ENCODE peak calls at places on chromosomes 7 and 10, in nine cellular contexts. U, W, N, S, B, Y, O, Q and A are unnamed samples.

GRCh38 chr10:97508342-97508741 is 9.6 kb downstream of the UBTD1 start:
- DNase-seq in U (no peak), W (no peak), N (no peak), S (peak), B (no peak), Y (peak), O (no peak), Q (no peak), A (no peak)

GRCh38 chr7:94888542-94888941 is 18.9 kb upstream of the PPP1R9A start:
- DNase-seq in U (peak), W (peak), N (no peak), S (no peak), B (no peak), Y (no peak), O (no peak), Q (peak), A (peak)

GRCh38 chr10:75400163-75400768 is 1.3 kb downstream of the ZNF503 start:
- DNase-seq in U (peak), W (no peak), N (no peak), S (peak), B (peak), Y (no peak), O (no peak), Q (peak), A (peak)

GRCh38 chr7:101787864-101788263 is 29.6 kb upstream of the CUX1 start:
- DNase-seq in U (no peak), W (no peak), N (no peak), S (no peak), B (no peak), Y (no peak), O (no peak), Q (no peak), A (no peak)

GRCh38 chr10:60139798-60140566 is 233.6 kb upstream of the CCDC6 start:
- DNase-seq in U (peak), W (no peak), N (no peak), S (peak), B (no peak), Y (peak), O (no peak), Q (no peak), A (no peak)

GRCh38 chr7:37724732-37725131 is 41.2 kb downstream of the GPR141 start:
- DNase-seq in U (no peak), W (no peak), N (no peak), S (no peak), B (no peak), Y (no peak), O (no peak), Q (no peak), A (no peak)

GRCh38 chr7:37538945-37539344 is 90.3 kb upstream of the ELMO1 start:
- DNase-seq in U (no peak), W (no peak), N (no peak), S (no peak), B (no peak), Y (no peak), O (no peak), Q (no peak), A (no peak)

GRCh38 chr10:6542999-6543430 is 37.1 kb downstream of the PRKCQ start:
- DNase-seq in U (no peak), W (peak), N (peak), S (no peak), B (no peak), Y (no peak), O (no peak), Q (no peak), A (no peak)

GRCh38 chr10:22006379-22006884 is 2.9 kb upstream of the DNAJC1 start:
- DNase-seq in U (no peak), W (no peak), N (no peak), S (no peak), B (no peak), Y (no peak), O (no peak), Q (no peak), A (no peak)

GRCh38 chr10:21873198-21873597 is 130.3 kb downstream of the DNAJC1 start:
- DNase-seq in U (no peak), W (no peak), N (no peak), S (no peak), B (no peak), Y (no peak), O (no peak), Q (no peak), A (no peak)

GRCh38 chr7:64880322-64881297 is 22.5 kb upstream of the ZNF273 start:
- DNase-seq in U (no peak), W (no peak), N (no peak), S (no peak), B (no peak), Y (no peak), O (no peak), Q (no peak), A (no peak)

GRCh38 chr7:97145068-97145467 is 27.6 kb downstream of the SDHAF3 start:
- DNase-seq in U (no peak), W (peak), N (no peak), S (peak), B (no peak), Y (peak), O (no peak), Q (no peak), A (no peak)

GRCh38 chr10:13722747-13723657 is 136.2 kb downstream of the PRPF18 start:
- DNase-seq in U (no peak), W (no peak), N (no peak), S (peak), B (no peak), Y (peak), O (no peak), Q (no peak), A (no peak)

GRCh38 chr7:101340379-101340778 is 18.8 kb upstream of the IFT22 start:
- DNase-seq in U (no peak), W (no peak), N (no peak), S (no peak), B (no peak), Y (no peak), O (no peak), Q (no peak), A (no peak)

GRCh38 chr10:23116696-23117095 is 21.3 kb downstream of the MSRB2 start:
- DNase-seq in U (no peak), W (no peak), N (no peak), S (no peak), B (no peak), Y (no peak), O (no peak), Q (no peak), A (no peak)

GRCh38 chr7:130387628-130388403 is 7.5 kb downstream of the CPA1 start:
- DNase-seq in U (no peak), W (no peak), N (no peak), S (peak), B (no peak), Y (peak), O (no peak), Q (no peak), A (no peak)

GRCh38 chr7:124074007-124074406 is 41.1 kb upstream of the TMEM229A start:
- DNase-seq in U (no peak), W (no peak), N (no peak), S (no peak), B (no peak), Y (peak), O (no peak), Q (peak), A (no peak)

GRCh38 chr10:103053659-103054581 is 135.8 kb downstream of the CNNM2 start:
- DNase-seq in U (peak), W (peak), N (peak), S (peak), B (peak), Y (peak), O (peak), Q (peak), A (peak)

GRCh38 chr10:103057980-103058568 is 135.0 kb downstream of the NT5C2 start:
- DNase-seq in U (no peak), W (no peak), N (no peak), S (no peak), B (no peak), Y (peak), O (no peak), Q (no peak), A (no peak)

GRCh38 chr10:103055105-103055504 is 137.0 kb downstream of the CNNM2 start:
- DNase-seq in U (no peak), W (no peak), N (no peak), S (no peak), B (no peak), Y (peak), O (no peak), Q (no peak), A (no peak)

GRCh38 chr10:103049237-103049636 is 131.1 kb downstream of the CNNM2 start:
- DNase-seq in U (no peak), W (no peak), N (no peak), S (no peak), B (no peak), Y (no peak), O (no peak), Q (no peak), A (no peak)

DNA sequence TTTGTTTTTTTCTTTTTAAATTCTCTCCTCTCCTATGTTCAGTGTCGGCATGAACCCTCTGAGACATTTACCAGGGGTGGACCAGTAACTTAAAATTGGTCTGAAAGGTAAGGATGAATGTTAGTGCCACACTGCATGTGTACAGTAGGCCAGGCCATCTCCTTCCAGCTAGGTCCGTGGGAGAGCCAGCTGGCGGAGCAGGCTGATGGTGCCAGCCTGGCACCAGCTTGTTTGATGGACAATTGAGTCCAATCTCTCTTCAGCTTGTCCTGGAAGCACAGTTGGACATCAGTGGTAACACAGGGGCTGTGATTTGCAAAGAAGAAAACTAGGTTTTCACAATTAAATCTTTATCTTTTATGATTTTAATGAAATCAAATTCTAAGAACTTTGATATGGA is 136.5 kb downstream of the CNNM2 start:
- DNase-seq in U (no peak), W (no peak), N (no peak), S (no peak), B (peak), Y (no peak), O (no peak), Q (no peak), A (no peak)
- H3K27ac ChIP-seq in U (no peak), W (no peak), N (no peak), S (no peak), B (no peak), Y (peak), O (no peak), Q (no peak), A (no peak)

GRCh38 chr7:116182023-116182422 is 28.3 kb upstream of the TES start:
- DNase-seq in U (no peak), W (no peak), N (no peak), S (no peak), B (no peak), Y (no peak), O (no peak), Q (peak), A (no peak)

GRCh38 chr7:116177009-116177408 is 33.3 kb upstream of the TES start:
- DNase-seq in U (no peak), W (no peak), N (no peak), S (peak), B (no peak), Y (peak), O (no peak), Q (no peak), A (no peak)

GRCh38 chr7:116185956-116186355 is 24.4 kb upstream of the TES start:
- DNase-seq in U (no peak), W (no peak), N (no peak), S (peak), B (no peak), Y (peak), O (no peak), Q (no peak), A (no peak)

GRCh38 chr7:116185450-116185849 is 24.9 kb upstream of the TES start:
- DNase-seq in U (no peak), W (no peak), N (no peak), S (no peak), B (no peak), Y (no peak), O (no peak), Q (no peak), A (no peak)

GRCh38 chr7:116180302-116180701 is 30.0 kb upstream of the TES start:
- DNase-seq in U (peak), W (peak), N (no peak), S (peak), B (no peak), Y (peak), O (no peak), Q (peak), A (no peak)
- H3K27ac ChIP-seq in U (no peak), W (no peak), N (no peak), S (no peak), B (no peak), Y (no peak), O (no peak), Q (no peak), A (no peak)

GRCh38 chr7:5541087-5541992 is 117.7 kb upstream of the TNRC18 start:
- DNase-seq in U (no peak), W (no peak), N (no peak), S (no peak), B (no peak), Y (no peak), O (no peak), Q (no peak), A (no peak)
- H3K27ac ChIP-seq in U (no peak), W (no peak), N (no peak), S (no peak), B (no peak), Y (no peak), O (no peak), Q (no peak), A (no peak)

GRCh38 chr10:91539930-91540329 is 92.9 kb downstream of the PPP1R3C start:
- DNase-seq in U (no peak), W (no peak), N (no peak), S (no peak), B (no peak), Y (no peak), O (no peak), Q (no peak), A (no peak)
- H3K27ac ChIP-seq in U (no peak), W (no peak), N (no peak), S (no peak), B (no peak), Y (no peak), O (no peak), Q (no peak), A (no peak)

DNA sequence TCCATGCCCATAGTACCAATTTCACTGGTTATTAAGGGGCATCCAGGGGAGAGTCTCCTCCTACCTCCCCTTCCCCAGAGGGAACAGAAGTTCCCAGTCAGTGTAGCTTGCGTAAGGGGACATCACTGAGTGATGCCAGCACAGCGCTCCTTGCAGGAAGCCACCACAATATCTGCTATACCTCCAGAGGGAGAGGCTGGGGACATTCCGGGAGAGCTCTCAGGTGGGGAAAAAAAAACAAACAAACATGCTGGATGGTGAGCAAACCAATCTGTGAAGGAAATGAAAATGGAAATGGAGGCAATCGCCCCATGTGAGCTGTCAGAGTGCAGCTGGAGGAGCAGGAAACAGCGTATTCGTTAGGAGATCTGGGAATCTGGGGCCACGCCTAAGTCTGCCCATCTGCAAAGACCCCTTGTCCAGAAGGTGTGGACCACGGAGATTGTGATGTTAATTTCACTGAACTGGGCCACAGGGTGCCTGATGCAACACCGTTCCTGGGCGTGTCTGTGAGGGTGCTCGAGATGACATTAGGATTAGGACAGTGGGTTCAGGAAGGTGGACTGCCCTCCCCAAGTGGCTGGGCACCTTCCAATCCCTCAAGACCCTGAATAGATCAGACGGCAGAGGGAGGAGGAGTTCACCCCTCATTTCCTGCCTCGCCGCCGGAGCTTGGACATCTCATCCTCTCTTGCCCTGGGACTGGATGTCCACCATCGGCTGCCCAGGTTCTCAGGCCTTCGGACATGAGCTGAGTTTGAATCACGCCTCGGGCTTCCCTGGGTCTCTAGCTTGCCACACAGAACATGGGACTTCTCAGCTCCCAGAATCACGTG is 30.5 kb downstream of the GNA12 start:
- DNase-seq in U (no peak), W (no peak), N (no peak), S (no peak), B (no peak), Y (no peak), O (no peak), Q (no peak), A (no peak)
- H3K27ac ChIP-seq in U (no peak), W (no peak), N (no peak), S (peak), B (no peak), Y (peak), O (no peak), Q (no peak), A (peak)

DNA sequence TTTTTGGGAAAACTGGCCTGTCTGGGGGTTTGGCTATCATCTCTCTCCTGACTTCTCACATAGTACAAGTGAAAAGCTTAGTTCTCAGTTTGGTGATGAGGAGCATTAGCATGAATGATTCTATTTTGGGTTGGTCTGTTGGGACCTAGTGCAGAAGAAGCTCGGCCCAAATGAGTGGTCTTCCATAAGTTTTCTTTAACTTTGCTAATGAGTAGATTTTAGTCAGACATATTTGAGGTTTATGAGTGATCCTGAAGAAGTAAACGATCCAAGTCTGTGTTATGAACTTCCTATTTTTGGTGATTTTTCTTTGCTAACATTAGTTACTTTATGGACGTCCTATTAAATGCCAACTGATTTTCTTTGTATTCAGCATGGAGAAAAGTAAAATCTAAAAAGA is 51.7 kb upstream of the CALD1 start:
- DNase-seq in U (no peak), W (no peak), N (no peak), S (peak), B (no peak), Y (peak), O (no peak), Q (no peak), A (no peak)
- H3K27ac ChIP-seq in U (no peak), W (no peak), N (no peak), S (no peak), B (no peak), Y (no peak), O (no peak), Q (no peak), A (no peak)

DNA sequence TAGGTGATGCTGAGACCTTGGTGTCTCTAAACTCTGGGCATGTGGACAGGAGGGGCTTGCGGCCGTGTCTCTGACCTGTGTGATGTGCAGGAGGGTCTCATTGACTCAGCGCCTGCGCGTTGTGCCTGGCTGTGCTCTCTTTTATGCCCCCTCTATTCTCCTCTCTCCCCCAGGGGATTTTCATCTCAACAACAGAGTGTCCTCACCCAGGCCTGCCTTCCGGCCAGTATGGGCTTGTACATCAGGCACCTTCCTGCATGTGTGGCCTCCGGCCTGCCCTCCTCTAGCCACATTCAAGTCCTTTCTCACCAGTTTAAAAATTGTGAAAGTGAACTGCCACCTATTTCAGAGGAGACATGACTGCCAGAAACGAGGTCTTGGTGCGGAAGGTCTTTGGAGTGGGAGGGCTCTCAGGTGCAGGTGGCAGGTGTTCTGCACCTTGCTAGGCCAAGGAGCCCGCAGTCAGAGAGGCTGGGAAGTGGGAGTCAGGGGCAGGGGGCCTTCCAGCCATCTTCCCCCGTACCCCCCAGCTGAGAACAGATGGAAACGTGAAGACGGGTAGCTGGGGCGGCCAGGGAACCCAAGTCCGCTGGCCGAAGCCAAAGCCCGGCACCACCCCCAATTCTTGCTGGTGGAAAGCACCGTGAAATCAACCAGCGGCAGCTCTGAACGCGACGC is 531 bp upstream of the INTS15 start:
- DNase-seq in U (no peak), W (no peak), N (no peak), S (no peak), B (no peak), Y (no peak), O (no peak), Q (no peak), A (no peak)
- H3K27ac ChIP-seq in U (no peak), W (peak), N (no peak), S (no peak), B (peak), Y (no peak), O (peak), Q (peak), A (peak)

DNA sequence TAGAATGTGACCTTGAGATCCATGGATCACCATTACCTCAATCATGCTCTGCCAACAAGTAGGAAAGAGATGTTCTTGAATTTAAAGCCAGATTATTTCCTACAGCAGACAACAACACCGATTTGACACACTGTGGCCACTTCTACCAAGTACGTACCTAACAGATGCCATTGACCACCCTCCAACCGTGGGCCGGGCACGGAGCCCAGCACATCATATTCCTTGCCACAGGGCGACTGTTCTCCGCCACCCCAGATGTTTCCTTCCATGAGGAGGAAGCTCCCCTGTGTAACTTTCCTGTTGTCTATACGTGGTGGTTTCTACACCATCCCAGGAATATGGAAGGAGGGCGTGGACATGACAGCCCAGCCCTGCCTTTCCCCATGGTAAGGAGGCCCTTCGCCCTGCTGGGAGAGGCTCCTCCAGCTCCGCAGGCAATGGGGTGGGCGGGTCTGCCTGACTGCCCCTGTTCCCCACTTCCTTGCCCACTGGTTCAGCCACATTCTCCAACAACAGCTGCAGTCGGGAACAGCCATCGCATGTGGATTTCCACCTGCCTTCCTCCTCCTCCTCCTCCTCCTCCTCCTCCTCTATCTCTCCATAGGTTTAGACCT is 7.2 kb downstream of the CHST15 start:
- DNase-seq in U (no peak), W (no peak), N (no peak), S (no peak), B (no peak), Y (no peak), O (no peak), Q (no peak), A (no peak)
- H3K27ac ChIP-seq in U (no peak), W (no peak), N (no peak), S (no peak), B (no peak), Y (no peak), O (no peak), Q (no peak), A (no peak)